ENCODE peak calls at places on chromosomes 12 and 14, in five cellular contexts. E, U, F, C and Z are unnamed samples. For H3K4me1, the result is how much of the 10 kb centered on the place peaks cover.

GRCh38 chr14:80504781-80505180 is 293.5 kb upstream of the DIO2 start:
- DNase-seq in E (no peak), U (no peak), F (no peak), C (no peak), Z (no peak)

GRCh38 chr12:69608114-69608513 is 2.6 kb downstream of the LRRC10 start:
- DNase-seq in E (no peak), U (no peak), F (no peak), C (no peak), Z (no peak)

GRCh38 chr14:105151131-105151837 is 17.3 kb downstream of the JAG2 start:
- DNase-seq in E (no peak), U (peak), F (no peak), C (peak), Z (no peak)

GRCh38 chr12:14845350-14845750 is 2.0 kb upstream of the ART4 start:
- DNase-seq in E (peak), U (no peak), F (peak), C (peak), Z (no peak)

GRCh38 chr12:713281-713875 is 39.0 kb upstream of the WNK1 start:
- DNase-seq in E (no peak), U (no peak), F (no peak), C (peak), Z (no peak)

GRCh38 chr12:26642361-26642760 is 190.6 kb downstream of the ITPR2 start:
- DNase-seq in E (no peak), U (no peak), F (no peak), C (no peak), Z (no peak)

GRCh38 chr12:121787063-121787774 is 6.3 kb downstream of the RHOF start:
- DNase-seq in E (no peak), U (no peak), F (peak), C (no peak), Z (no peak)

GRCh38 chr14:49218436-49219092 is 367.6 kb downstream of the RPS29 start:
- DNase-seq in E (no peak), U (no peak), F (peak), C (no peak), Z (no peak)

GRCh38 chr14:71371711-71372396 is 464.6 kb downstream of the PCNX1 start:
- DNase-seq in E (no peak), U (no peak), F (peak), C (no peak), Z (no peak)

GRCh38 chr14:94386085-94387031 is 2.0 kb downstream of the SERPINA1 start:
- DNase-seq in E (no peak), U (no peak), F (no peak), C (no peak), Z (no peak)
- H3K4me1 ChIP-seq in E (under half), U (under half), F (under half), C (under half), Z (under half)

GRCh38 chr14:33949051-33950037 is 1.5 kb downstream of the EGLN3 start:
- DNase-seq in E (no peak), U (no peak), F (no peak), C (peak), Z (no peak)
- H3K4me3 ChIP-seq in E (peak), U (peak), F (peak), C (peak), Z (peak)

DNA sequence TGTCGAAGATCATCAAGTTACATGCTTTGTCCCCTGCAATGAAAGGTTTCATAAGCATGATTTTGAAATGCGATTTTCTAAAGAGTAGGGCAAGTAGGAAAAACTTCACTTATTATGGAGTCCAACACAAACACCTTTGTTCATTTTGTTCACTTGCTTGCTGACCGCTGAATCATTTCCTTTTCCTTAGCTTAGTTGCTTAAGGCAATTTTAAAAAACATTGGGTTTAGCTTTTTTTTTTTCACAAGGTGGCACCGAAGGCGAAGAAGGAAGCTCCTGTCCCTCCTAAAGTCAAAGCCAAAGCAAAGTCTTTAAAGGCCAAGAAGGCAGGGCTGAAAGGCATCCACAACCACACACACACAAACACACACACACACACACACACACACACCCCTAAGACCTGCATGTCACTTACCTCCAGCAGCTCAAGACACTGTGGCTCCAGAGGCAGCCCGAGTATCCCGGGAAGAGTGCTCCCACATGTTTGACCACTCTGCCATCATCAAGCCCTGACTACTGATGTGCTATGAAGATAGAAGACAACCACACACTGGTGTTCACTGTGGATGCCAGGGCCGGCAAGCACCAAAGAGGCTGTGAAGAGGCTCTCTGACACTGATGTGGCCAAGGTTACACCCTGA is 11.4 kb downstream of the MANSC1 start:
- DNase-seq in E (no peak), U (no peak), F (peak), C (no peak), Z (no peak)
- H3K4me1 ChIP-seq in E (under half), U (under half), F (under half), C (under half), Z (under half)

DNA sequence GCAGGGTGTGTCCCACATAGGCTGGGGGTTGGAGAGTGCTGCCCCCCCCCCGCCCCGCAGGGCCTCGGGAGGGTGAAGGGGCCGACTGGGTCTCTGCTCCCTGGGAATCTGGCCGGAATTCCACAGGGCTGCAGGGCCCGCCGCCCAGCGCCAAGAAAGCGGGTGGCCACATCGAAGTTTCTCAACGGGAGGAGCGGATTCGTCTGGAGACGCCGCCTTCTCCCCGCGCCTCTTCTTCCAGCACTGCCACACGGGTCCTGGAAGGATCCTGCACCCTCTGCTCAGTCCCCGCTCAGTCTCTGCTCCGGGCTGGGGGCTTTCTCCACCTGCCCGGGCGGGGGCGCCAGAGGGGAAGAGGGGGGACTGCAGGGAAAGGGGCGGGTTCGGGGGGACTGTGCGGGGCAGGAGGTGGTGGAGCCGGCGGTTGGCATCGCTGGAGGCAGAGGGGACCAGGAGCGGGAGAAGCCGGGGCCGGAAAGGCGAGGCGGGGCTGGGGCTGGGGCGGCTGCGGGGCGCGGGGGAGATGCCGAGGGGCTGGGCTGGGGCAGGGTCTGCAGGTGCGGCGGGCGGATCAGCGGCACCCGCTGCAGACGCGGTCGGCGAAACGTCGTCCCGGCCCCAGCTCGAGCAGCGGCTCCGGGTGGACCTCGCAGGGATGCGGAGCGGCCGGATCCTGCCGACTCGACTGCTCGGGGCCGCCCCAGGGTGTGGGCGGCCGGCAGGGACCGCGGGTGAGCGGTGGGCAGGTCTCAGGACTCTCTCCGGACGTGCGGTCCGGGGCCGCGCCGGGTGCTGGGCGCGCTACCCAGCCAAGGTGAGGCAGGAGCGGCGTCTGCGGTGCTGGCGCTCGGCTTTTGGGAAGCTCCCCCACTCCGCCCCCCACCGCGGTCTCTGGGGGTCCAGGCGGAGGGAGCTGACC is 811.4 kb upstream of the TMEM132C start:
- DNase-seq in E (no peak), U (peak), F (no peak), C (peak), Z (no peak)
- H3K4me3 ChIP-seq in E (peak), U (no peak), F (no peak), C (peak), Z (no peak)

DNA sequence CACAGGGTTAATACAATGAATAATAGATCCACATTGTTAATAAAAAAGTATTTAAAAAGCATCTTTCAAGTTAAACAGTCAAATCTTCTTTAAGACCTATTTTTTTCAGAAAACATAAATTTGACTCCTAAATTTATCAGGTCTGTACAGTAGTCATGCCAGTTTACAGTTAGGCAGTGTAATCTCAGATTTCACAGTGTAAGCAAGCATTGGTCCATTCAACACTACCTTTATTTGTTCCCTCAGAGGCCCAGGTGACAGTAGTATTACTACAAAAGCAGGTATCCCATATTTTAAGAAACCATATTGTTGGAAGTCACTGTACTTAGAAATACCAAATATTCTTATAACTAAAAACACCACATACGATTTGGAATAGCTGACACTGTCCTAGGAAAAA is 6.1 kb downstream of the ATP2B1 start:
- DNase-seq in E (no peak), U (no peak), F (peak), C (no peak), Z (no peak)
- H3K4me1 ChIP-seq in E (under half), U (under half), F (half or more), C (under half), Z (under half)

GRCh38 chr12:54005853-54006699 is 2.7 kb upstream of the HOXC8 start:
- DNase-seq in E (peak), U (peak), F (peak), C (peak), Z (peak)
- H3K4me3 ChIP-seq in E (peak), U (peak), F (peak), C (no peak), Z (peak)